ENCODE peak calls at places on chromosomes 12 and 14, in four cellular contexts. M is adrenal gland, L is prostate gland, O is A549. C is an unnamed sample.

GRCh38 chr14:89242871-89243270 is 174.2 kb downstream of the FOXN3 start:
- DNase-seq in M (no peak), L (no peak), O (no peak), C (no peak)

GRCh38 chr14:76719664-76720063 is 41.6 kb upstream of the VASH1 start:
- DNase-seq in M (peak; percentile 80), L (no peak), O (no peak), C (no peak)

GRCh38 chr12:71476513-71476912 is 36.9 kb downstream of the LGR5 start:
- DNase-seq in M (no peak), L (no peak), O (no peak), C (no peak)

GRCh38 chr12:122133192-122133950 is 40.6 kb downstream of the IL31 start:
- DNase-seq in M (no peak), L (no peak), O (no peak), C (no peak)

GRCh38 chr12:111066744-111067437 is 146.5 kb upstream of the MYL2 start:
- DNase-seq in M (no peak), L (no peak), O (peak; percentile 48), C (no peak)

GRCh38 chr14:103662029-103662428 is 33.0 kb downstream of the KLC1 start:
- DNase-seq in M (no peak), L (no peak), O (no peak), C (no peak)

GRCh38 chr12:106300761-106301160 is 1.8 kb upstream of the TCP11L2 start:
- DNase-seq in M (no peak), L (no peak), O (no peak), C (no peak)

GRCh38 chr14:90539496-90539775 is 142.6 kb downstream of the CALM1 start:
- DNase-seq in M (no peak), L (no peak), O (no peak), C (no peak)

GRCh38 chr12:121468451-121468850 is 68.5 kb downstream of the RNF34 start:
- DNase-seq in M (no peak), L (no peak), O (no peak), C (no peak)

GRCh38 chr12:112705037-112705632 is 86.4 kb upstream of the RPH3A start:
- DNase-seq in M (no peak), L (no peak), O (peak; percentile 38), C (no peak)

GRCh38 chr12:52440821-52441319 is 6.7 kb upstream of the KRT75 start:
- DNase-seq in M (no peak), L (no peak), O (peak; percentile 37), C (no peak)

GRCh38 chr12:27766587-27766986 is 13.4 kb upstream of the KLHL42 start:
- DNase-seq in M (no peak), L (no peak), O (no peak), C (no peak)

GRCh38 chr14:68786491-68787234 is 6.2 kb downstream of the ZFP36L1 start:
- DNase-seq in M (peak; percentile 37), L (no peak), O (peak; percentile 86), C (peak; percentile 60)

GRCh38 chr12:22100952-22101748 is 55.1 kb downstream of the CMAS start:
- DNase-seq in M (peak; percentile 49), L (peak; percentile 46), O (peak; percentile 60), C (peak; percentile 70)

GRCh38 chr14:69443296-69443805 is 41.2 kb upstream of the PLEKHD1 start:
- DNase-seq in M (no peak), L (no peak), O (no peak), C (no peak)

GRCh38 chr12:85642810-85643209 is 193.4 kb downstream of the RASSF9 start:
- DNase-seq in M (no peak), L (no peak), O (peak; percentile 37), C (no peak)

GRCh38 chr14:100317897-100318808 is 5.0 kb upstream of the SLC25A47 start:
- DNase-seq in M (peak; percentile 76), L (peak; percentile 49), O (peak; percentile 63), C (peak; percentile 80)

GRCh38 chr14:74548881-74549280 is 55.3 kb downstream of the ISCA2 start:
- DNase-seq in M (no peak), L (no peak), O (no peak), C (no peak)

GRCh38 chr12:90546511-90546910 is 408.5 kb downstream of the CCER1 start:
- DNase-seq in M (no peak), L (no peak), O (no peak), C (no peak)

GRCh38 chr14:68369289-68369925 is 423.5 kb downstream of the ZFP36L1 start:
- DNase-seq in M (no peak), L (no peak), O (no peak), C (no peak)

GRCh38 chr12:23950775-23951391 is 1.4 kb upstream of the SOX5 start:
- DNase-seq in M (no peak), L (no peak), O (no peak), C (no peak)

GRCh38 chr12:105083041-105083440 is 1.2 kb downstream of the ALDH1L2 start:
- DNase-seq in M (no peak), L (no peak), O (no peak), C (peak; percentile 22)

GRCh38 chr12:94768398-94769039 is 118.2 kb upstream of the TMCC3 start:
- DNase-seq in M (no peak), L (no peak), O (no peak), C (no peak)

GRCh38 chr12:76055393-76055792 is 23.8 kb upstream of the PHLDA1 start:
- DNase-seq in M (no peak), L (no peak), O (no peak), C (no peak)

GRCh38 chr14:56271988-56272387 is 153.8 kb downstream of the PELI2 start:
- DNase-seq in M (no peak), L (no peak), O (no peak), C (no peak)

GRCh38 chr14:26444745-26445144 is 153.1 kb downstream of the NOVA1 start:
- DNase-seq in M (no peak), L (no peak), O (no peak), C (no peak)

GRCh38 chr14:95609398-95609990 is 74.6 kb downstream of the GLRX5 start:
- DNase-seq in M (peak; percentile 57), L (peak; percentile 12), O (peak; percentile 53), C (peak; percentile 70)

GRCh38 chr14:86858043-86858442 is 1134.9 kb downstream of the GALC start:
- DNase-seq in M (no peak), L (no peak), O (no peak), C (no peak)

GRCh38 chr14:53915364-53916014 is 41.1 kb downstream of the BMP4 start:
- DNase-seq in M (no peak), L (no peak), O (no peak), C (no peak)

GRCh38 chr12:3152013-3152412 is 74.8 kb downstream of the TSPAN9 start:
- DNase-seq in M (no peak), L (no peak), O (no peak), C (no peak)

GRCh38 chr12:50162225-50162624 is 4.9 kb downstream of the CERS5 start:
- DNase-seq in M (no peak), L (no peak), O (no peak), C (no peak)

GRCh38 chr14:92938235-92938875 is 15.4 kb downstream of the CHGA start:
- DNase-seq in M (no peak), L (peak; percentile 63), O (no peak), C (no peak)

GRCh38 chr12:114676142-114676741 is 7.7 kb downstream of the TBX3 start:
- DNase-seq in M (peak; percentile 39), L (no peak), O (no peak), C (no peak)

GRCh38 chr12:123533672-123534643 is at the start of gene RILPL1:
- DNase-seq in M (peak; percentile 77), L (peak; percentile 20), O (peak; percentile 77), C (peak; percentile 43)
- TF ChIP-seq POLR2A in M (no peak), L (no peak), O (no peak), C (peak; percentile 31)

DNA sequence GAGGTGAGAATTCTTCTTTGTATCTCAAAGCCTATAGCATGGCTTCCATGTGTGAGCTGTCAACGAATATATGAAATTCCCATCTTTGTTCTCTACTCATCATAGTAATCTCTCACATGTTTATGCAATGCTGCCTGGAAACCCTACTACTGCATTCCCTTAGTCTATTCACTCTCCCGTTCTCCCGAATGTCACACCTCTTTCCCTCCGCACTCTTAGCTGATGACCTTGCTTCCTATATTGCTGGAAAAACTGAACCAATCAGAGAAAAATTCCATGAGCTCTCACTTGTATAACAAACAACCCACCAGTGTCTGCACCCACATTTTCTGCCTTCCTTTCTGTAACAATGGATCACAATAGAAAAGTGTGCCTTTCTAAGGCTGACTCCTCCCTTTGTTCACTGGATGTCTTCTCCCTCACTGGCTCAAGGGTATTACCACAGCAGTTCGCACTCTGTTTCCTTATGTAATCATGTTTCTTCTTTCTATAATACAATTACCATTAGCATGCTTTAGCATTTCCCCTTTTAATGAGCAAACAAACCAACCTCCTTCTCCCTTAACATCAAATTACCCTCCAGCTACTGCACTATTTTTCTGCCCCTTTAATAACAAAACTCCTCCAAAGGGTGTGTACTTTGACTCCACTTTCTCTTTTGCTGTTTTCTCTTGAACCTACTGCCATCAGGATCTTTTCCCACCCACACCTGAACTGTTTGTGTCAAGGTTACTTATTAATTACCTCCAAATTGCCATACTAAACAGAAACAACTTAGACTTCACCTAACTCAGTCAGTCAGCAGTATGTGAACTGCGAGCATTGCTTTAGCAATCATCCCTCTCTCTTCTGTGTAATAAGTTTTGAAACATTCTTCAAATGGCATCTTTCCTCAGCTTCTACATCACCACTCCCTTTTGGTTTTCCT is 63.9 kb upstream of the CCDC196 start:
- DNase-seq in M (no peak), L (no peak), O (no peak), C (no peak)
- TF ChIP-seq POLR2A in M (no peak), L (no peak), O (no peak), C (no peak)

GRCh38 chr12:92144045-92144630 is 1.5 kb downstream of the BTG1 start:
- DNase-seq in M (peak; percentile 76), L (peak; percentile 74), O (peak; percentile 95), C (peak; percentile 75)
- TF ChIP-seq POLR2A in M (peak; percentile 52), L (peak; percentile 52), O (no peak), C (peak; percentile 70)

DNA sequence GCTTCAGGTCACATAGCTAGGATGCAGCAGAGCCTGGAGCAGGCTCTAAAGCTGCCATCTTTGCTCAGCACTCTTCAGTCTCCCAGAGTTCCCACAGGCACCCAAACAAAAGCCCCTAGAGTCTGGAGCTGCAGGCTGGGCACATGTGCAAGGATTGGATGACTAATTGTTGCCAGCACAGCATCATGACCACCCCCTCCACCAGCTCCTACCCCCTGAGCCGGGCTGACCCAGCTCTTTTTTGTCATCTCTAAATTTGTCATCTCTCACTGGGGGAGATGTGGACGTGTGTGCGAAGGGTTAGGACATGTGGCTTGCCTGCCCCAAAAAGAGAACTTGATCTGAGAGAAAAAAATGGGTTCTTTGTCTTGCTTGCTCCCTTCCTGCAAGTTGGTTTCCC is 4.3 kb upstream of the MMP19 start:
- DNase-seq in M (peak; percentile 32), L (no peak), O (no peak), C (no peak)
- TF ChIP-seq POLR2A in M (no peak), L (no peak), O (no peak), C (no peak)

GRCh38 chr12:6937481-6938352 is 5.9 kb upstream of the RNU7-1 start:
- DNase-seq in M (peak; percentile 95), L (peak; percentile 91), O (peak; percentile 98), C (peak; percentile 96)
- TF ChIP-seq POLR2A in M (no peak), L (peak; percentile 79), O (peak; percentile 92), C (peak; percentile 84)

GRCh38 chr14:66540038-66540437 is 32.1 kb downstream of the GPHN start:
- DNase-seq in M (no peak), L (no peak), O (no peak), C (no peak)
- TF ChIP-seq POLR2A in M (no peak), L (no peak), O (no peak), C (no peak)